ENCODE peak calls at places on chromosomes 7 and 10, in five cellular contexts. One of them, this sample, is unnamed.

GRCh38 chr7:64636386-64636785 is 29.5 kb upstream of the ZNF107 start:
- DNase-seq in psoas muscle: no peak
- DNase-seq in upper lobe of right lung: no peak
- DNase-seq in tibial artery: no peak
- DNase-seq in thoracic aorta: no peak
- DNase-seq in this sample: no peak

GRCh38 chr10:78938695-78939672 is 129.8 kb upstream of the ZMIZ1 start:
- DNase-seq in psoas muscle: no peak
- DNase-seq in upper lobe of right lung: peak
- DNase-seq in tibial artery: no peak
- DNase-seq in thoracic aorta: no peak
- DNase-seq in this sample: no peak

GRCh38 chr10:62619409-62619730 is 185.2 kb upstream of the ADO start:
- DNase-seq in psoas muscle: no peak
- DNase-seq in upper lobe of right lung: no peak
- DNase-seq in tibial artery: no peak
- DNase-seq in thoracic aorta: no peak
- DNase-seq in this sample: no peak

GRCh38 chr10:630581-631073 is 58.8 kb downstream of the DIP2C start:
- DNase-seq in psoas muscle: no peak
- DNase-seq in upper lobe of right lung: peak
- DNase-seq in tibial artery: no peak
- DNase-seq in thoracic aorta: no peak
- DNase-seq in this sample: no peak

GRCh38 chr10:63917363-63917762 is 396.2 kb downstream of the REEP3 start:
- DNase-seq in psoas muscle: no peak
- DNase-seq in upper lobe of right lung: no peak
- DNase-seq in tibial artery: no peak
- DNase-seq in thoracic aorta: no peak
- DNase-seq in this sample: no peak

GRCh38 chr7:30765359-30765758 is 5.9 kb upstream of the MINDY4 start:
- DNase-seq in psoas muscle: no peak
- DNase-seq in upper lobe of right lung: no peak
- DNase-seq in tibial artery: no peak
- DNase-seq in thoracic aorta: no peak
- DNase-seq in this sample: no peak

GRCh38 chr10:88490216-88490980 is 92.7 kb downstream of the RNLS start:
- DNase-seq in psoas muscle: no peak
- DNase-seq in upper lobe of right lung: no peak
- DNase-seq in tibial artery: no peak
- DNase-seq in thoracic aorta: no peak
- DNase-seq in this sample: no peak

GRCh38 chr7:66267249-66267648 is 62.1 kb downstream of the TPST1 start:
- DNase-seq in psoas muscle: no peak
- DNase-seq in upper lobe of right lung: no peak
- DNase-seq in tibial artery: peak
- DNase-seq in thoracic aorta: peak
- DNase-seq in this sample: peak

GRCh38 chr10:70232859-70233108 is 445 bp downstream of the PPA1 start:
- DNase-seq in psoas muscle: no peak
- DNase-seq in upper lobe of right lung: no peak
- DNase-seq in tibial artery: no peak
- DNase-seq in thoracic aorta: no peak
- DNase-seq in this sample: no peak

GRCh38 chr10:70233939-70234300 is 691 bp upstream of the PPA1 start:
- DNase-seq in psoas muscle: no peak
- DNase-seq in upper lobe of right lung: no peak
- DNase-seq in tibial artery: no peak
- DNase-seq in thoracic aorta: no peak
- DNase-seq in this sample: no peak

GRCh38 chr10:70232155-70232858 is 922 bp downstream of the PPA1 start:
- DNase-seq in psoas muscle: peak
- DNase-seq in upper lobe of right lung: peak
- DNase-seq in tibial artery: no peak
- DNase-seq in thoracic aorta: no peak
- DNase-seq in this sample: peak

GRCh38 chr10:70234668-70235447 is 1.6 kb upstream of the PPA1 start:
- DNase-seq in psoas muscle: peak
- DNase-seq in upper lobe of right lung: no peak
- DNase-seq in tibial artery: no peak
- DNase-seq in thoracic aorta: no peak
- DNase-seq in this sample: peak

DNA sequence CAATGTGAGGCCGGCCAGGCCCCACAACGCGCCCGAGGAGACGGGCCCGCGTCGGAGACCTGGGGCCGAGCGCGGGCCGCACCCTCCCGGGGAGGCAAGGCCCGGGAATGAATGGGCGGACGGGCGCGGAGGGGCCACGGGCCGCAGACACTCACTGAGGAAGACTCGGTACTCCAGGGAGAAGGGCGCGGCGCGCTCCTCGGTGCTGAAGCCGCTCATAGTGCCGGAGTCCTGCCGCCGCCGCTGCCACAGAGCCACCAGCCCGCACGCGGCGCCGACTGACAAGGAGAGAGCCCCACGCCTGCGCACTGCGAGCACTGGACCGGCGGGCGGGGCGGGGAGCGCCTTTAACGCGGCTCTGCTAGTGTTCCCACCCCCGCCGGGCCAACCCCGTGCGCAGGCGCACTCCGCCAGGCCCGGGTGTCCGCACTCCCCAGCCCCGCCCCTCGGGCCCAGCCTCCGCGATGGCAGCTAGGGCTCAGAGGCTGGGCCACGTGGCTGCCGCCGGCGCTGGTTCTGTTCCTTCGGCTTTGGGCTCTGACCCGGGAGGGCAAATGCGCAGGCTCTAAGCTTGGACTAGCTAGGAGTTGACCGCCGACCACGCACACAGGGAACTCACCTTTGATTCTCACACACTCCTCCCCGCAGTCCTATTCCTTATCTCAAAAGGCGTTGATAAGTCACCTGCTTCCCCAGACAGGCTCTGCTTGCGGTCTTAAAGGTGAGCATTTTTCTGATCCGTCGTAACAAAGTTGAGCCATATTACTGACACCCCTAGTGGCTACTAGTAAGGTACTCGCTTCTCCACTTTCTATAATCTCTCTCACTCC is at the start of gene PPA1:
- DNase-seq in psoas muscle: peak
- DNase-seq in upper lobe of right lung: peak
- DNase-seq in tibial artery: peak
- DNase-seq in thoracic aorta: peak
- DNase-seq in this sample: peak
- TF ChIP-seq CTCF in psoas muscle: peak
- TF ChIP-seq CTCF in upper lobe of right lung: peak
- TF ChIP-seq CTCF in tibial artery: no peak
- TF ChIP-seq CTCF in thoracic aorta: no peak
- TF ChIP-seq CTCF in this sample: peak

GRCh38 chr7:139043823-139044812 is 8.3 kb upstream of the ZC3HAV1L start:
- DNase-seq in psoas muscle: no peak
- DNase-seq in upper lobe of right lung: no peak
- DNase-seq in tibial artery: no peak
- DNase-seq in thoracic aorta: no peak
- DNase-seq in this sample: no peak
- H3K4me3 ChIP-seq in psoas muscle: no peak
- H3K4me3 ChIP-seq in upper lobe of right lung: no peak
- H3K4me3 ChIP-seq in tibial artery: no peak
- H3K4me3 ChIP-seq in thoracic aorta: no peak
- H3K4me3 ChIP-seq in this sample: no peak

GRCh38 chr10:122152544-122152943 is 118.6 kb upstream of the BTBD16 start:
- DNase-seq in psoas muscle: peak
- DNase-seq in upper lobe of right lung: peak
- DNase-seq in tibial artery: peak
- DNase-seq in thoracic aorta: peak
- DNase-seq in this sample: peak
- TF ChIP-seq CTCF in psoas muscle: no peak
- TF ChIP-seq CTCF in upper lobe of right lung: no peak
- TF ChIP-seq CTCF in tibial artery: no peak
- TF ChIP-seq CTCF in thoracic aorta: no peak
- TF ChIP-seq CTCF in this sample: no peak

DNA sequence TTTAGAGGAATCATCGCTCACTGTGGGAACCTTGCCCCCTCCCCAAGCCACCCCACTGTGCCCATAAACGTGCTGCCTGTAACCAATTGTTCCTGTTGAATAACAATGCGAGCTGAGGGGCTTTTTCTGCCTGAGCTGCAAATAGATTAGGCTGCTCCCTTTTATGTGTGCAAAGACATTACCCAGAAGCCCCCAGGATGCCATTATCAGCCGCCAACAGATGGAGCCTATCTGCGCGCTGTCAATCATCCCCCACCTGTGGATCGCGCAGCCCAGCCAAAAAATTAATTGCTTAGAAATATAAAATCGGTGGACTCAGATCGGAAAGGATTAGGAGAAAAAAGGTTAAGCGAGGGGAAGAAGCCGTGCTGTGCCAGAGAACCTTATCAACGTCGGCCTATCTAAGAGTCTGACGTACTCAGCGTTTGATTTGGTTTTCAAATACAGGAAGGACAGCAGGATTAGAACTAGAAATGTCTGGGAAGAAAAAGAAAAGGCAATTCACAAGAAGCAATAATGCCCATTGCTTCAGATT is 167.3 kb upstream of the MYO3A start:
- DNase-seq in psoas muscle: no peak
- DNase-seq in upper lobe of right lung: no peak
- DNase-seq in tibial artery: no peak
- DNase-seq in thoracic aorta: no peak
- DNase-seq in this sample: no peak
- H3K4me3 ChIP-seq in psoas muscle: no peak
- H3K4me3 ChIP-seq in upper lobe of right lung: no peak
- H3K4me3 ChIP-seq in tibial artery: no peak
- H3K4me3 ChIP-seq in thoracic aorta: no peak
- H3K4me3 ChIP-seq in this sample: no peak

GRCh38 chr10:28722065-28722803 is 44.9 kb downstream of the BAMBI start:
- DNase-seq in psoas muscle: peak
- DNase-seq in upper lobe of right lung: peak
- DNase-seq in tibial artery: peak
- DNase-seq in thoracic aorta: no peak
- DNase-seq in this sample: peak
- TF ChIP-seq CTCF in psoas muscle: no peak
- TF ChIP-seq CTCF in upper lobe of right lung: no peak
- TF ChIP-seq CTCF in tibial artery: no peak
- TF ChIP-seq CTCF in thoracic aorta: no peak
- TF ChIP-seq CTCF in this sample: no peak